ENCODE peak calls at places on chromosomes 4 and X, in six cellular contexts. V is AG04450, P is psoas muscle, J is ovary, N is H1, F is OCI-LY7. G is an unnamed sample.
A peak's percentile ranks its signal among the peaks of the same experiment; 100 is the strongest.

GRCh38 chr4:8592366-8593267 is at the start of gene CPZ:
- DNase-seq in N (no peak), V (no peak), P (no peak), F (no peak), J (peak; percentile 89), G (no peak)

GRCh38 chrX:23228950-23229448 is 105.7 kb upstream of the PTCHD1 start:
- DNase-seq in P (no peak), J (no peak), F (no peak), N (no peak), V (no peak), G (no peak)

GRCh38 chr4:5554376-5554775 is 154.0 kb downstream of the EVC2 start:
- DNase-seq in V (no peak), N (no peak), F (no peak), P (no peak), J (no peak), G (no peak)

GRCh38 chrX:28099166-28099565 is 117.9 kb upstream of the DCAF8L1 start:
- DNase-seq in J (no peak), P (no peak), N (no peak), F (no peak), V (no peak), G (no peak)

GRCh38 chr4:19982556-19982955 is 269.1 kb upstream of the SLIT2 start:
- DNase-seq in F (no peak), P (no peak), N (no peak), J (no peak), V (no peak), G (no peak)

GRCh38 chr4:127249066-127249766 is 383.5 kb upstream of the INTU start:
- DNase-seq in N (no peak), J (no peak), P (no peak), V (no peak), F (no peak), G (no peak)

GRCh38 chr4:108849611-108850406 is 87.0 kb upstream of the ETNPPL start:
- DNase-seq in F (peak; percentile 88), N (no peak), V (peak; percentile 53), J (no peak), P (no peak), G (no peak)

GRCh38 chrX:149274516-149275105 is 230.5 kb downstream of the IDS start:
- DNase-seq in V (no peak), P (no peak), J (no peak), N (no peak), F (no peak), G (no peak)

GRCh38 chr4:190015538-190016368 is 11.3 kb downstream of the FRG2 start:
- DNase-seq in J (no peak), P (no peak), V (no peak), F (no peak), N (no peak), G (no peak)

GRCh38 chrX:129792586-129793291 is 13.0 kb downstream of the SASH3 start:
- DNase-seq in P (no peak), F (no peak), V (no peak), N (no peak), J (no peak), G (no peak)

GRCh38 chr4:83771113-83771705 is 235.3 kb downstream of the GPAT3 start:
- DNase-seq in V (peak; percentile 15), F (peak; percentile 14), N (peak; percentile 36), J (peak; percentile 20), P (no peak), G (peak; percentile 27)

GRCh38 chr4:164357957-164358356 is 396.0 kb upstream of the SMIM31 start:
- DNase-seq in F (no peak), P (no peak), V (no peak), J (no peak), N (no peak), G (no peak)

GRCh38 chrX:111098874-111099273 is 2.9 kb downstream of the PAK3 start:
- DNase-seq in J (peak; percentile 44), V (no peak), F (peak; percentile 23), P (no peak), N (no peak), G (peak; percentile 58)

GRCh38 chrX:50988649-50989048 is 78.1 kb downstream of the BMP15 start:
- DNase-seq in P (no peak), N (no peak), V (no peak), F (peak; percentile 11), J (no peak), G (peak; percentile 22)

GRCh38 chrX:65702956-65703355 is 35.5 kb downstream of the MSN start:
- DNase-seq in V (no peak), P (no peak), J (no peak), N (no peak), F (no peak), G (no peak)

GRCh38 chr4:167943872-167944505 is 148.3 kb upstream of the ANXA10 start:
- DNase-seq in F (no peak), P (no peak), N (no peak), V (no peak), J (no peak), G (no peak)

GRCh38 chr4:15963568-15963967 is 593 bp upstream of the FGFBP2 start:
- DNase-seq in N (no peak), J (no peak), F (no peak), V (no peak), P (no peak), G (no peak)

GRCh38 chrX:103918584-103919335 is 43.7 kb upstream of the TMSB15B start:
- DNase-seq in F (peak; percentile 75), J (peak; percentile 62), V (no peak), P (peak; percentile 61), N (no peak), G (peak; percentile 40)

GRCh38 chr4:88522702-88523324 is 763 bp downstream of the PYURF start:
- DNase-seq in J (peak; percentile 41), N (no peak), F (peak; percentile 13), P (peak; percentile 50), V (no peak), G (peak; percentile 23)

GRCh38 chrX:361231-362145 is 25.2 kb downstream of the PPP2R3B start:
- DNase-seq in J (no peak), V (no peak), F (no peak), N (no peak), P (no peak), G (no peak)

GRCh38 chr4:70991596-70991995 is 1.9 kb upstream of the DCK start:
- DNase-seq in N (no peak), J (no peak), V (no peak), P (no peak), F (no peak), G (no peak)

GRCh38 chrX:25807022-25807421 is 331.1 kb upstream of the MAGEB18 start:
- DNase-seq in F (no peak), N (no peak), V (no peak), J (no peak), P (no peak), G (no peak)
- H3K27ac ChIP-seq in F (no peak overlapping the region), N (no peak overlapping the region), V (no peak overlapping the region), J (no peak overlapping the region), P (no peak overlapping the region), G (no peak overlapping the region)

GRCh38 chrX:69543572-69543971 is 39.4 kb downstream of the NALF2 start:
- DNase-seq in V (no peak), F (no peak), N (no peak), P (no peak), J (no peak), G (no peak)

GRCh38 chrX:69539437-69539836 is 35.3 kb downstream of the NALF2 start:
- DNase-seq in F (peak; percentile 77), V (no peak), P (no peak), J (no peak), N (no peak), G (no peak)

GRCh38 chrX:69546417-69546816 is 42.3 kb downstream of the NALF2 start:
- DNase-seq in P (no peak), F (no peak), V (no peak), N (no peak), J (no peak), G (peak; percentile 31)

GRCh38 chrX:69538321-69538876 is 34.3 kb downstream of the NALF2 start:
- DNase-seq in N (peak; percentile 27), F (peak; percentile 26), P (peak; percentile 78), J (peak; percentile 80), V (peak; percentile 4), G (peak; percentile 60)

GRCh38 chrX:69541959-69542358 is 37.8 kb downstream of the NALF2 start:
- DNase-seq in N (no peak), V (no peak), P (no peak), J (no peak), F (no peak), G (no peak)
- H3K9me3 ChIP-seq in N (no peaks in the 10 kb centered on the region), V (no peaks in the 10 kb centered on the region), P (no peaks in the 10 kb centered on the region), J (no peaks in the 10 kb centered on the region), F (no peaks in the 10 kb centered on the region), G (no peaks in the 10 kb centered on the region)

GRCh38 chrX:131747173-131747572 is 203.3 kb downstream of the OR13H1 start:
- DNase-seq in J (peak; percentile 80), N (no peak), F (no peak), P (peak; percentile 59), V (no peak), G (peak; percentile 78)
- TF ChIP-seq CTCF in J (no peak), N (no peak), F (no peak), P (peak; percentile 44), V (no peak), G (peak; percentile 25)

GRCh38 chrX:47193475-47194241 is at the start of gene UBA1:
- DNase-seq in N (no peak), F (peak; percentile 95), J (peak; percentile 97), P (peak; percentile 96), V (peak; percentile 80), G (peak; percentile 99)

GRCh38 chrX:47189906-47190305 is 3.7 kb upstream of the UBA1 start:
- DNase-seq in N (no peak), P (no peak), F (no peak), V (no peak), J (no peak), G (no peak)

GRCh38 chrX:47191331-47191730 is 2.3 kb upstream of the UBA1 start:
- DNase-seq in N (no peak), V (no peak), J (no peak), F (peak; percentile 89), P (no peak), G (peak; percentile 33)

GRCh38 chrX:47190445-47191269 is 3.0 kb upstream of the UBA1 start:
- DNase-seq in N (peak; percentile 57), F (peak; percentile 94), J (peak; percentile 84), V (peak; percentile 80), P (peak; percentile 88), G (peak; percentile 86)

DNA sequence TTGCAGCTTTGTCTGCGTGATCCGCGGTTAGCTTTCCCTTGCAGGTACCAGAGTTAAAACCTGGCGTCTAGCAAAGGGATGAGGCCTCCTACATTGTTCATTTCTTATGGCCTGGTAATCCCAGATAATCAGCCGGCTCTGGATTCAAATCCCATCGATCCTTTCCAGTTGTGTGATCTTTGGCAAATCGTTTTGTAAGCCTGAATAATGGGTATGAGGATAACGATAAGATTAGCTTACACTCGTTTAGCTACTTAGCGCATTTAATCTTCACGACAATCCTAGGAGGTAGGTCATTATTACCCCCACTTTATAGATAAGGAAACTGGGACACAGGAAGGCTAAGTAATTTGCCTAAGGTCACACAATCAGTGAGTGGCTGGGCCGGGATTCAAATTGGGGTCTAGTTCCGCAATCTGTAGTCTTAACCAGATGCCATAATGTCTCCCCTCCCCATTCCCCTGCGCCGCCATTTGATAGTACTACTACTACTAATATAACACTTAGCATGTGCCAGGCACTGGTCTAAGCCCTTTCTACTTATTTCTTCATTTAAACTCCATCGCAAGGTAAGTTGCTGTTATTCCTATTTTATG is 1.7 kb upstream of the UBA1 start:
- DNase-seq in F (peak; percentile 87), P (no peak), J (no peak), V (no peak), N (no peak), G (no peak)
- H3K27ac ChIP-seq in F (peak overlapping the region; percentile 99), P (no peak overlapping the region), J (no peak overlapping the region), V (no peak overlapping the region), N (no peak overlapping the region), G (no peak overlapping the region)

GRCh38 chrX:67582436-67582835 is 38.6 kb downstream of the AR start:
- DNase-seq in F (no peak), J (no peak), P (no peak), N (no peak), V (no peak), G (no peak)
- H3K9me3 ChIP-seq in F (no peaks in the 10 kb centered on the region), J (no peaks in the 10 kb centered on the region), P (no peaks in the 10 kb centered on the region), N (no peaks in the 10 kb centered on the region), V (no peaks in the 10 kb centered on the region), G (no peaks in the 10 kb centered on the region)